ENCODE peak calls at places on chromosomes 5 and 9, in six cellular contexts. One of them, this sample, is unnamed.

GRCh38 chr9:93930070-93930469 is 25.1 kb downstream of the BARX1 start:
- DNase-seq in memory B cell: no peak
- DNase-seq in fibroblast of mammary gland: no peak
- DNase-seq in stimulated activated CD4-positive, alpha-beta T cell treated with anti-CD3 and anti-CD28 coated beads, Interleukin-4, amount 100 ng/mL, for 24 hours: no peak
- DNase-seq in stimulated activated CD8-positive, alpha-beta memory T cell treated with anti-CD3 and anti-CD28 coated beads, Interleukin-4, amount 100 ng/mL, for 1 hour: no peak
- DNase-seq in midbrain: no peak
- DNase-seq in this sample: no peak

GRCh38 chr5:83036991-83037390 is 40.2 kb downstream of the TMEM167A start:
- DNase-seq in stimulated activated CD4-positive, alpha-beta T cell treated with anti-CD3 and anti-CD28 coated beads, Interleukin-4, amount 100 ng/mL, for 24 hours: no peak
- DNase-seq in midbrain: no peak
- DNase-seq in fibroblast of mammary gland: no peak
- DNase-seq in memory B cell: no peak
- DNase-seq in stimulated activated CD8-positive, alpha-beta memory T cell treated with anti-CD3 and anti-CD28 coated beads, Interleukin-4, amount 100 ng/mL, for 1 hour: no peak
- DNase-seq in this sample: peak

GRCh38 chr9:135116892-135117680 is 29.6 kb downstream of the OLFM1 start:
- DNase-seq in midbrain: no peak
- DNase-seq in memory B cell: no peak
- DNase-seq in fibroblast of mammary gland: no peak
- DNase-seq in stimulated activated CD4-positive, alpha-beta T cell treated with anti-CD3 and anti-CD28 coated beads, Interleukin-4, amount 100 ng/mL, for 24 hours: no peak
- DNase-seq in stimulated activated CD8-positive, alpha-beta memory T cell treated with anti-CD3 and anti-CD28 coated beads, Interleukin-4, amount 100 ng/mL, for 1 hour: no peak
- DNase-seq in this sample: peak

GRCh38 chr5:27191786-27192505 is 153.6 kb upstream of the CDH9 start:
- DNase-seq in stimulated activated CD4-positive, alpha-beta T cell treated with anti-CD3 and anti-CD28 coated beads, Interleukin-4, amount 100 ng/mL, for 24 hours: no peak
- DNase-seq in fibroblast of mammary gland: peak
- DNase-seq in memory B cell: no peak
- DNase-seq in stimulated activated CD8-positive, alpha-beta memory T cell treated with anti-CD3 and anti-CD28 coated beads, Interleukin-4, amount 100 ng/mL, for 1 hour: no peak
- DNase-seq in midbrain: no peak
- DNase-seq in this sample: no peak

GRCh38 chr9:135034106-135034505 is 53.4 kb upstream of the OLFM1 start:
- DNase-seq in stimulated activated CD4-positive, alpha-beta T cell treated with anti-CD3 and anti-CD28 coated beads, Interleukin-4, amount 100 ng/mL, for 24 hours: no peak
- DNase-seq in midbrain: no peak
- DNase-seq in stimulated activated CD8-positive, alpha-beta memory T cell treated with anti-CD3 and anti-CD28 coated beads, Interleukin-4, amount 100 ng/mL, for 1 hour: no peak
- DNase-seq in fibroblast of mammary gland: no peak
- DNase-seq in memory B cell: no peak
- DNase-seq in this sample: no peak

GRCh38 chr5:149217096-149217801 is 54.4 kb upstream of the AFAP1L1 start:
- DNase-seq in fibroblast of mammary gland: no peak
- DNase-seq in memory B cell: no peak
- DNase-seq in stimulated activated CD4-positive, alpha-beta T cell treated with anti-CD3 and anti-CD28 coated beads, Interleukin-4, amount 100 ng/mL, for 24 hours: no peak
- DNase-seq in stimulated activated CD8-positive, alpha-beta memory T cell treated with anti-CD3 and anti-CD28 coated beads, Interleukin-4, amount 100 ng/mL, for 1 hour: no peak
- DNase-seq in midbrain: no peak
- DNase-seq in this sample: no peak

GRCh38 chr9:6896562-6896961 is 138.8 kb downstream of the KDM4C start:
- DNase-seq in midbrain: no peak
- DNase-seq in memory B cell: no peak
- DNase-seq in fibroblast of mammary gland: peak
- DNase-seq in stimulated activated CD4-positive, alpha-beta T cell treated with anti-CD3 and anti-CD28 coated beads, Interleukin-4, amount 100 ng/mL, for 24 hours: no peak
- DNase-seq in stimulated activated CD8-positive, alpha-beta memory T cell treated with anti-CD3 and anti-CD28 coated beads, Interleukin-4, amount 100 ng/mL, for 1 hour: no peak
- DNase-seq in this sample: no peak

GRCh38 chr5:89265511-89266169 is 382.7 kb upstream of the MEF2C start:
- DNase-seq in midbrain: no peak
- DNase-seq in fibroblast of mammary gland: peak
- DNase-seq in memory B cell: no peak
- DNase-seq in stimulated activated CD4-positive, alpha-beta T cell treated with anti-CD3 and anti-CD28 coated beads, Interleukin-4, amount 100 ng/mL, for 24 hours: no peak
- DNase-seq in stimulated activated CD8-positive, alpha-beta memory T cell treated with anti-CD3 and anti-CD28 coated beads, Interleukin-4, amount 100 ng/mL, for 1 hour: no peak
- DNase-seq in this sample: no peak

GRCh38 chr5:148474025-148474511 is 90.3 kb downstream of the FBXO38 start:
- DNase-seq in memory B cell: no peak
- DNase-seq in stimulated activated CD4-positive, alpha-beta T cell treated with anti-CD3 and anti-CD28 coated beads, Interleukin-4, amount 100 ng/mL, for 24 hours: no peak
- DNase-seq in fibroblast of mammary gland: peak
- DNase-seq in midbrain: no peak
- DNase-seq in stimulated activated CD8-positive, alpha-beta memory T cell treated with anti-CD3 and anti-CD28 coated beads, Interleukin-4, amount 100 ng/mL, for 1 hour: no peak
- DNase-seq in this sample: peak

GRCh38 chr5:14449052-14449661 is 132.4 kb upstream of the OTULINL start:
- DNase-seq in stimulated activated CD8-positive, alpha-beta memory T cell treated with anti-CD3 and anti-CD28 coated beads, Interleukin-4, amount 100 ng/mL, for 1 hour: no peak
- DNase-seq in stimulated activated CD4-positive, alpha-beta T cell treated with anti-CD3 and anti-CD28 coated beads, Interleukin-4, amount 100 ng/mL, for 24 hours: no peak
- DNase-seq in memory B cell: no peak
- DNase-seq in fibroblast of mammary gland: peak
- DNase-seq in midbrain: no peak
- DNase-seq in this sample: no peak

GRCh38 chr5:151023651-151024050 is 3.3 kb downstream of the GPX3 start:
- DNase-seq in midbrain: no peak
- DNase-seq in fibroblast of mammary gland: peak
- DNase-seq in memory B cell: no peak
- DNase-seq in stimulated activated CD8-positive, alpha-beta memory T cell treated with anti-CD3 and anti-CD28 coated beads, Interleukin-4, amount 100 ng/mL, for 1 hour: no peak
- DNase-seq in stimulated activated CD4-positive, alpha-beta T cell treated with anti-CD3 and anti-CD28 coated beads, Interleukin-4, amount 100 ng/mL, for 24 hours: no peak
- DNase-seq in this sample: no peak

GRCh38 chr5:75862872-75863271 is 145.6 kb upstream of the POC5 start:
- DNase-seq in memory B cell: no peak
- DNase-seq in stimulated activated CD8-positive, alpha-beta memory T cell treated with anti-CD3 and anti-CD28 coated beads, Interleukin-4, amount 100 ng/mL, for 1 hour: no peak
- DNase-seq in stimulated activated CD4-positive, alpha-beta T cell treated with anti-CD3 and anti-CD28 coated beads, Interleukin-4, amount 100 ng/mL, for 24 hours: no peak
- DNase-seq in midbrain: no peak
- DNase-seq in fibroblast of mammary gland: no peak
- DNase-seq in this sample: no peak

GRCh38 chr9:93828331-93829097 is 126.6 kb downstream of the BARX1 start:
- DNase-seq in memory B cell: no peak
- DNase-seq in stimulated activated CD4-positive, alpha-beta T cell treated with anti-CD3 and anti-CD28 coated beads, Interleukin-4, amount 100 ng/mL, for 24 hours: no peak
- DNase-seq in fibroblast of mammary gland: no peak
- DNase-seq in stimulated activated CD8-positive, alpha-beta memory T cell treated with anti-CD3 and anti-CD28 coated beads, Interleukin-4, amount 100 ng/mL, for 1 hour: no peak
- DNase-seq in midbrain: no peak
- DNase-seq in this sample: no peak

GRCh38 chr9:130419521-130420035 is 25.2 kb upstream of the ASS1 start:
- DNase-seq in memory B cell: no peak
- DNase-seq in midbrain: no peak
- DNase-seq in stimulated activated CD8-positive, alpha-beta memory T cell treated with anti-CD3 and anti-CD28 coated beads, Interleukin-4, amount 100 ng/mL, for 1 hour: no peak
- DNase-seq in fibroblast of mammary gland: no peak
- DNase-seq in stimulated activated CD4-positive, alpha-beta T cell treated with anti-CD3 and anti-CD28 coated beads, Interleukin-4, amount 100 ng/mL, for 24 hours: no peak
- DNase-seq in this sample: no peak

GRCh38 chr9:94181782-94182181 is 77.3 kb upstream of the ZNF169 start:
- DNase-seq in fibroblast of mammary gland: no peak
- DNase-seq in stimulated activated CD8-positive, alpha-beta memory T cell treated with anti-CD3 and anti-CD28 coated beads, Interleukin-4, amount 100 ng/mL, for 1 hour: no peak
- DNase-seq in stimulated activated CD4-positive, alpha-beta T cell treated with anti-CD3 and anti-CD28 coated beads, Interleukin-4, amount 100 ng/mL, for 24 hours: no peak
- DNase-seq in midbrain: no peak
- DNase-seq in memory B cell: no peak
- DNase-seq in this sample: no peak

GRCh38 chr9:69951411-69951810 is 92.2 kb upstream of the MAMDC2 start:
- DNase-seq in stimulated activated CD4-positive, alpha-beta T cell treated with anti-CD3 and anti-CD28 coated beads, Interleukin-4, amount 100 ng/mL, for 24 hours: no peak
- DNase-seq in midbrain: no peak
- DNase-seq in stimulated activated CD8-positive, alpha-beta memory T cell treated with anti-CD3 and anti-CD28 coated beads, Interleukin-4, amount 100 ng/mL, for 1 hour: no peak
- DNase-seq in fibroblast of mammary gland: peak
- DNase-seq in memory B cell: no peak
- DNase-seq in this sample: no peak

GRCh38 chr5:78603636-78604175 is 44.9 kb downstream of the LHFPL2 start:
- DNase-seq in midbrain: no peak
- DNase-seq in stimulated activated CD4-positive, alpha-beta T cell treated with anti-CD3 and anti-CD28 coated beads, Interleukin-4, amount 100 ng/mL, for 24 hours: no peak
- DNase-seq in stimulated activated CD8-positive, alpha-beta memory T cell treated with anti-CD3 and anti-CD28 coated beads, Interleukin-4, amount 100 ng/mL, for 1 hour: no peak
- DNase-seq in fibroblast of mammary gland: peak
- DNase-seq in memory B cell: no peak
- DNase-seq in this sample: no peak

GRCh38 chr5:157157492-157157891 is 8.6 kb downstream of the GARIN3 start:
- DNase-seq in stimulated activated CD4-positive, alpha-beta T cell treated with anti-CD3 and anti-CD28 coated beads, Interleukin-4, amount 100 ng/mL, for 24 hours: no peak
- DNase-seq in memory B cell: no peak
- DNase-seq in stimulated activated CD8-positive, alpha-beta memory T cell treated with anti-CD3 and anti-CD28 coated beads, Interleukin-4, amount 100 ng/mL, for 1 hour: no peak
- DNase-seq in midbrain: no peak
- DNase-seq in fibroblast of mammary gland: no peak
- DNase-seq in this sample: no peak

GRCh38 chr9:31799953-31800609 is 584.4 kb upstream of the ACO1 start:
- DNase-seq in stimulated activated CD4-positive, alpha-beta T cell treated with anti-CD3 and anti-CD28 coated beads, Interleukin-4, amount 100 ng/mL, for 24 hours: peak
- DNase-seq in stimulated activated CD8-positive, alpha-beta memory T cell treated with anti-CD3 and anti-CD28 coated beads, Interleukin-4, amount 100 ng/mL, for 1 hour: no peak
- DNase-seq in midbrain: no peak
- DNase-seq in memory B cell: no peak
- DNase-seq in fibroblast of mammary gland: peak
- DNase-seq in this sample: no peak

GRCh38 chr9:115957571-115957970 is 196.0 kb upstream of the PAPPA start:
- DNase-seq in memory B cell: no peak
- DNase-seq in stimulated activated CD8-positive, alpha-beta memory T cell treated with anti-CD3 and anti-CD28 coated beads, Interleukin-4, amount 100 ng/mL, for 1 hour: no peak
- DNase-seq in fibroblast of mammary gland: peak
- DNase-seq in stimulated activated CD4-positive, alpha-beta T cell treated with anti-CD3 and anti-CD28 coated beads, Interleukin-4, amount 100 ng/mL, for 24 hours: no peak
- DNase-seq in midbrain: no peak
- DNase-seq in this sample: no peak

GRCh38 chr5:40572947-40573346 is 106.8 kb upstream of the PTGER4 start:
- DNase-seq in memory B cell: no peak
- DNase-seq in stimulated activated CD4-positive, alpha-beta T cell treated with anti-CD3 and anti-CD28 coated beads, Interleukin-4, amount 100 ng/mL, for 24 hours: no peak
- DNase-seq in midbrain: no peak
- DNase-seq in stimulated activated CD8-positive, alpha-beta memory T cell treated with anti-CD3 and anti-CD28 coated beads, Interleukin-4, amount 100 ng/mL, for 1 hour: no peak
- DNase-seq in fibroblast of mammary gland: peak
- DNase-seq in this sample: no peak

GRCh38 chr5:9062873-9063272 is 483.0 kb downstream of the SEMA5A start:
- DNase-seq in midbrain: no peak
- DNase-seq in memory B cell: no peak
- DNase-seq in stimulated activated CD8-positive, alpha-beta memory T cell treated with anti-CD3 and anti-CD28 coated beads, Interleukin-4, amount 100 ng/mL, for 1 hour: no peak
- DNase-seq in fibroblast of mammary gland: no peak
- DNase-seq in stimulated activated CD4-positive, alpha-beta T cell treated with anti-CD3 and anti-CD28 coated beads, Interleukin-4, amount 100 ng/mL, for 24 hours: no peak
- DNase-seq in this sample: no peak

GRCh38 chr9:130931508-130932150 is 7.4 kb downstream of the FIBCD1 start:
- DNase-seq in fibroblast of mammary gland: no peak
- DNase-seq in midbrain: no peak
- DNase-seq in stimulated activated CD4-positive, alpha-beta T cell treated with anti-CD3 and anti-CD28 coated beads, Interleukin-4, amount 100 ng/mL, for 24 hours: no peak
- DNase-seq in memory B cell: no peak
- DNase-seq in stimulated activated CD8-positive, alpha-beta memory T cell treated with anti-CD3 and anti-CD28 coated beads, Interleukin-4, amount 100 ng/mL, for 1 hour: no peak
- DNase-seq in this sample: no peak

GRCh38 chr5:132080595-132080994 is 7.0 kb downstream of the CSF2 start:
- DNase-seq in stimulated activated CD4-positive, alpha-beta T cell treated with anti-CD3 and anti-CD28 coated beads, Interleukin-4, amount 100 ng/mL, for 24 hours: no peak
- DNase-seq in stimulated activated CD8-positive, alpha-beta memory T cell treated with anti-CD3 and anti-CD28 coated beads, Interleukin-4, amount 100 ng/mL, for 1 hour: no peak
- DNase-seq in memory B cell: no peak
- DNase-seq in fibroblast of mammary gland: no peak
- DNase-seq in midbrain: no peak
- DNase-seq in this sample: no peak

GRCh38 chr5:136516617-136517016 is 151.3 kb upstream of the TRPC7 start:
- DNase-seq in stimulated activated CD4-positive, alpha-beta T cell treated with anti-CD3 and anti-CD28 coated beads, Interleukin-4, amount 100 ng/mL, for 24 hours: no peak
- DNase-seq in midbrain: no peak
- DNase-seq in stimulated activated CD8-positive, alpha-beta memory T cell treated with anti-CD3 and anti-CD28 coated beads, Interleukin-4, amount 100 ng/mL, for 1 hour: no peak
- DNase-seq in memory B cell: no peak
- DNase-seq in fibroblast of mammary gland: no peak
- DNase-seq in this sample: no peak

GRCh38 chr5:175822225-175822624 is 49.2 kb upstream of the CPLX2 start:
- DNase-seq in stimulated activated CD4-positive, alpha-beta T cell treated with anti-CD3 and anti-CD28 coated beads, Interleukin-4, amount 100 ng/mL, for 24 hours: no peak
- DNase-seq in memory B cell: no peak
- DNase-seq in stimulated activated CD8-positive, alpha-beta memory T cell treated with anti-CD3 and anti-CD28 coated beads, Interleukin-4, amount 100 ng/mL, for 1 hour: no peak
- DNase-seq in midbrain: no peak
- DNase-seq in fibroblast of mammary gland: no peak
- DNase-seq in this sample: no peak

GRCh38 chr9:134884492-134884891 is 3.9 kb downstream of the FCN2 start:
- DNase-seq in memory B cell: no peak
- DNase-seq in midbrain: no peak
- DNase-seq in stimulated activated CD4-positive, alpha-beta T cell treated with anti-CD3 and anti-CD28 coated beads, Interleukin-4, amount 100 ng/mL, for 24 hours: no peak
- DNase-seq in fibroblast of mammary gland: no peak
- DNase-seq in stimulated activated CD8-positive, alpha-beta memory T cell treated with anti-CD3 and anti-CD28 coated beads, Interleukin-4, amount 100 ng/mL, for 1 hour: no peak
- DNase-seq in this sample: no peak

GRCh38 chr5:116365006-116365496 is 209.6 kb downstream of the SEMA6A start:
- DNase-seq in stimulated activated CD4-positive, alpha-beta T cell treated with anti-CD3 and anti-CD28 coated beads, Interleukin-4, amount 100 ng/mL, for 24 hours: no peak
- DNase-seq in midbrain: no peak
- DNase-seq in memory B cell: no peak
- DNase-seq in stimulated activated CD8-positive, alpha-beta memory T cell treated with anti-CD3 and anti-CD28 coated beads, Interleukin-4, amount 100 ng/mL, for 1 hour: no peak
- DNase-seq in fibroblast of mammary gland: no peak
- DNase-seq in this sample: no peak

GRCh38 chr5:51162245-51162644 is 221.0 kb upstream of the ISL1 start:
- DNase-seq in fibroblast of mammary gland: no peak
- DNase-seq in stimulated activated CD8-positive, alpha-beta memory T cell treated with anti-CD3 and anti-CD28 coated beads, Interleukin-4, amount 100 ng/mL, for 1 hour: no peak
- DNase-seq in memory B cell: no peak
- DNase-seq in stimulated activated CD4-positive, alpha-beta T cell treated with anti-CD3 and anti-CD28 coated beads, Interleukin-4, amount 100 ng/mL, for 24 hours: no peak
- DNase-seq in midbrain: no peak
- DNase-seq in this sample: no peak

GRCh38 chr5:115414406-115415142 is 118.1 kb upstream of the CCDC112 start:
- DNase-seq in fibroblast of mammary gland: peak
- DNase-seq in memory B cell: no peak
- DNase-seq in midbrain: no peak
- DNase-seq in stimulated activated CD4-positive, alpha-beta T cell treated with anti-CD3 and anti-CD28 coated beads, Interleukin-4, amount 100 ng/mL, for 24 hours: no peak
- DNase-seq in stimulated activated CD8-positive, alpha-beta memory T cell treated with anti-CD3 and anti-CD28 coated beads, Interleukin-4, amount 100 ng/mL, for 1 hour: no peak
- DNase-seq in this sample: no peak

GRCh38 chr9:90658181-90658580 is 15.6 kb upstream of the DIRAS2 start:
- DNase-seq in memory B cell: no peak
- DNase-seq in stimulated activated CD4-positive, alpha-beta T cell treated with anti-CD3 and anti-CD28 coated beads, Interleukin-4, amount 100 ng/mL, for 24 hours: no peak
- DNase-seq in midbrain: no peak
- DNase-seq in fibroblast of mammary gland: no peak
- DNase-seq in stimulated activated CD8-positive, alpha-beta memory T cell treated with anti-CD3 and anti-CD28 coated beads, Interleukin-4, amount 100 ng/mL, for 1 hour: no peak
- DNase-seq in this sample: no peak

GRCh38 chr5:149030392-149030791 is 32.5 kb downstream of the SH3TC2 start:
- DNase-seq in midbrain: no peak
- DNase-seq in memory B cell: no peak
- DNase-seq in stimulated activated CD8-positive, alpha-beta memory T cell treated with anti-CD3 and anti-CD28 coated beads, Interleukin-4, amount 100 ng/mL, for 1 hour: no peak
- DNase-seq in stimulated activated CD4-positive, alpha-beta T cell treated with anti-CD3 and anti-CD28 coated beads, Interleukin-4, amount 100 ng/mL, for 24 hours: no peak
- DNase-seq in fibroblast of mammary gland: no peak
- DNase-seq in this sample: no peak

GRCh38 chr5:3352711-3353110 is 242.9 kb upstream of the IRX1 start:
- DNase-seq in stimulated activated CD4-positive, alpha-beta T cell treated with anti-CD3 and anti-CD28 coated beads, Interleukin-4, amount 100 ng/mL, for 24 hours: no peak
- DNase-seq in fibroblast of mammary gland: no peak
- DNase-seq in memory B cell: no peak
- DNase-seq in midbrain: no peak
- DNase-seq in stimulated activated CD8-positive, alpha-beta memory T cell treated with anti-CD3 and anti-CD28 coated beads, Interleukin-4, amount 100 ng/mL, for 1 hour: no peak
- DNase-seq in this sample: no peak

GRCh38 chr5:135973323-135974018 is 18.7 kb upstream of the LECT2 start:
- DNase-seq in stimulated activated CD8-positive, alpha-beta memory T cell treated with anti-CD3 and anti-CD28 coated beads, Interleukin-4, amount 100 ng/mL, for 1 hour: no peak
- DNase-seq in stimulated activated CD4-positive, alpha-beta T cell treated with anti-CD3 and anti-CD28 coated beads, Interleukin-4, amount 100 ng/mL, for 24 hours: no peak
- DNase-seq in memory B cell: no peak
- DNase-seq in midbrain: no peak
- DNase-seq in fibroblast of mammary gland: peak
- DNase-seq in this sample: no peak

GRCh38 chr9:113989781-113990569 is 88.1 kb downstream of the AMBP start:
- DNase-seq in fibroblast of mammary gland: no peak
- DNase-seq in stimulated activated CD4-positive, alpha-beta T cell treated with anti-CD3 and anti-CD28 coated beads, Interleukin-4, amount 100 ng/mL, for 24 hours: no peak
- DNase-seq in memory B cell: no peak
- DNase-seq in midbrain: no peak
- DNase-seq in stimulated activated CD8-positive, alpha-beta memory T cell treated with anti-CD3 and anti-CD28 coated beads, Interleukin-4, amount 100 ng/mL, for 1 hour: no peak
- DNase-seq in this sample: no peak

GRCh38 chr9:122387526-122387925 is 16.7 kb downstream of the PTGS1 start:
- DNase-seq in midbrain: no peak
- DNase-seq in stimulated activated CD8-positive, alpha-beta memory T cell treated with anti-CD3 and anti-CD28 coated beads, Interleukin-4, amount 100 ng/mL, for 1 hour: no peak
- DNase-seq in stimulated activated CD4-positive, alpha-beta T cell treated with anti-CD3 and anti-CD28 coated beads, Interleukin-4, amount 100 ng/mL, for 24 hours: no peak
- DNase-seq in fibroblast of mammary gland: no peak
- DNase-seq in memory B cell: no peak
- DNase-seq in this sample: no peak

GRCh38 chr5:50439221-50439620 is 1.9 kb downstream of the EMB start:
- DNase-seq in midbrain: no peak
- DNase-seq in fibroblast of mammary gland: no peak
- DNase-seq in stimulated activated CD8-positive, alpha-beta memory T cell treated with anti-CD3 and anti-CD28 coated beads, Interleukin-4, amount 100 ng/mL, for 1 hour: no peak
- DNase-seq in memory B cell: no peak
- DNase-seq in stimulated activated CD4-positive, alpha-beta T cell treated with anti-CD3 and anti-CD28 coated beads, Interleukin-4, amount 100 ng/mL, for 24 hours: no peak
- DNase-seq in this sample: no peak

GRCh38 chr9:129981180-129981907 is 61.6 kb downstream of the FNBP1 start:
- DNase-seq in fibroblast of mammary gland: no peak
- DNase-seq in memory B cell: no peak
- DNase-seq in stimulated activated CD4-positive, alpha-beta T cell treated with anti-CD3 and anti-CD28 coated beads, Interleukin-4, amount 100 ng/mL, for 24 hours: no peak
- DNase-seq in midbrain: peak
- DNase-seq in stimulated activated CD8-positive, alpha-beta memory T cell treated with anti-CD3 and anti-CD28 coated beads, Interleukin-4, amount 100 ng/mL, for 1 hour: no peak
- DNase-seq in this sample: peak

GRCh38 chr5:1333986-1334385 is 10.9 kb downstream of the CLPTM1L start:
- DNase-seq in memory B cell: no peak
- DNase-seq in midbrain: no peak
- DNase-seq in fibroblast of mammary gland: no peak
- DNase-seq in stimulated activated CD4-positive, alpha-beta T cell treated with anti-CD3 and anti-CD28 coated beads, Interleukin-4, amount 100 ng/mL, for 24 hours: no peak
- DNase-seq in stimulated activated CD8-positive, alpha-beta memory T cell treated with anti-CD3 and anti-CD28 coated beads, Interleukin-4, amount 100 ng/mL, for 1 hour: no peak
- DNase-seq in this sample: no peak